ENCODE peak calls at places on chromosome 19, in six cellular contexts. E is IMR-90, H is neuronal stem cell, F is H1, N is trophoblast cell, J is mesenchymal stem cell. Y is an unnamed sample.

GRCh38 chr19:19131989-19132388 is 6.3 kb downstream of the TMEM161A start:
- DNase-seq in E (no peak), H (no peak), F (no peak), N (no peak), J (no peak), Y (no peak)

GRCh38 chr19:19623383-19623782 is 4.6 kb downstream of the LPAR2 start:
- DNase-seq in E (no peak), H (no peak), F (no peak), N (no peak), J (no peak), Y (no peak)

GRCh38 chr19:49799798-49800376 is 13.2 kb downstream of the FUZ start:
- DNase-seq in E (no peak), H (no peak), F (peak), N (no peak), J (no peak), Y (peak)

GRCh38 chr19:38831142-38831605 is 420 bp downstream of the ECH1 start:
- DNase-seq in E (peak), H (no peak), F (no peak), N (peak), J (peak), Y (peak)

GRCh38 chr19:18425515-18426415 is 6.6 kb downstream of the SSBP4 start:
- DNase-seq in E (peak), H (no peak), F (no peak), N (peak), J (peak), Y (no peak)

GRCh38 chr19:35717665-35718344 is at the start of gene KMT2B:
- DNase-seq in E (no peak), H (no peak), F (peak), N (no peak), J (no peak), Y (peak)

GRCh38 chr19:17202249-17202648 is 12.9 kb upstream of the USE1 start:
- DNase-seq in E (no peak), H (no peak), F (no peak), N (no peak), J (no peak), Y (no peak)

GRCh38 chr19:48636859-48637448 is at the start of gene DBP:
- DNase-seq in E (no peak), H (no peak), F (peak), N (no peak), J (no peak), Y (peak)

GRCh38 chr19:927044-927706 is 1.3 kb downstream of the ARID3A start:
- DNase-seq in E (no peak), H (no peak), F (no peak), N (peak), J (peak), Y (peak)

GRCh38 chr19:860481-861098 is 1.1 kb downstream of the CFD start:
- DNase-seq in E (peak), H (peak), F (no peak), N (no peak), J (peak), Y (no peak)

GRCh38 chr19:11356676-11357550 is 1.7 kb downstream of the PLPPR2 start:
- DNase-seq in E (no peak), H (no peak), F (no peak), N (no peak), J (no peak), Y (no peak)

GRCh38 chr19:42270346-42271044 is 1.4 kb downstream of the CIC start:
- DNase-seq in E (no peak), H (no peak), F (no peak), N (no peak), J (peak), Y (no peak)

GRCh38 chr19:2507109-2507508 is 31.2 kb downstream of the GADD45B start:
- DNase-seq in E (peak), H (no peak), F (no peak), N (no peak), J (peak), Y (no peak)

GRCh38 chr19:37334179-37335071 is 36.5 kb upstream of the ZNF527 start:
- DNase-seq in E (peak), H (peak), F (peak), N (peak), J (peak), Y (peak)

GRCh38 chr19:53467138-53467502 is 413 bp upstream of the ZNF813 start:
- DNase-seq in E (no peak), H (no peak), F (no peak), N (no peak), J (no peak), Y (no peak)

GRCh38 chr19:2317300-2317699 is 9.3 kb upstream of the LINGO3 start:
- DNase-seq in E (no peak), H (no peak), F (no peak), N (no peak), J (no peak), Y (no peak)

GRCh38 chr19:1651061-1651547 is 1.3 kb downstream of the TCF3 start:
- DNase-seq in E (peak), H (peak), F (peak), N (no peak), J (peak), Y (no peak)

GRCh38 chr19:35034588-35035382 is 4.5 kb downstream of the SCN1B start:
- DNase-seq in E (no peak), H (no peak), F (no peak), N (no peak), J (no peak), Y (no peak)

GRCh38 chr19:35509018-35509652 is 4.3 kb downstream of the DMKN start:
- DNase-seq in E (no peak), H (no peak), F (peak), N (peak), J (no peak), Y (peak)

GRCh38 chr19:33247441-33247819 is 21.8 kb upstream of the SLC7A10 start:
- DNase-seq in E (no peak), H (no peak), F (no peak), N (no peak), J (no peak), Y (no peak)
- H4K91ac ChIP-seq in E (no peak), H (no peak), F (no peak), N (no peak), J (no peak), Y (no peak)

DNA sequence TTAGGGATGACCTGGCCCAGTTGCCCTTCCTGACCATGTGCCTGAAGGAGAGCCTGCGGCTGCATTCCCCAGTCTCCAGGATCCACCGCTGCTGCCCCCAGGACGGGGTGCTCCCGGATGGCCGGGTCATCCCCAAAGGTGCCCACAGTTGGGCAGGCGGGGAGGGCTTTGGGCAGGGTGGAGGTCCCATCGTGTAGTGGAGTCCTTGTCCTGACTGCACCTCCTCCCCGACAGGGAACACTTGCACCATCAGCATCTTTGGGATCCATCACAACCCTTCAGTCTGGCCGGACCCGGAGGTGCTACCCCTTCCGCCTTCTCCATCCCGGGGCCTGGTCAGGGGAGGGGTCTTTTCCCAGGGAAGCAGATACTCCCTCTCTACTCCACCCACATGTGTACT is 31.7 kb upstream of the CYP4F8 start:
- DNase-seq in E (no peak), H (no peak), F (no peak), N (no peak), J (no peak), Y (no peak)
- H4K91ac ChIP-seq in E (no peak), H (no peak), F (no peak), N (no peak), J (no peak), Y (no peak)

DNA sequence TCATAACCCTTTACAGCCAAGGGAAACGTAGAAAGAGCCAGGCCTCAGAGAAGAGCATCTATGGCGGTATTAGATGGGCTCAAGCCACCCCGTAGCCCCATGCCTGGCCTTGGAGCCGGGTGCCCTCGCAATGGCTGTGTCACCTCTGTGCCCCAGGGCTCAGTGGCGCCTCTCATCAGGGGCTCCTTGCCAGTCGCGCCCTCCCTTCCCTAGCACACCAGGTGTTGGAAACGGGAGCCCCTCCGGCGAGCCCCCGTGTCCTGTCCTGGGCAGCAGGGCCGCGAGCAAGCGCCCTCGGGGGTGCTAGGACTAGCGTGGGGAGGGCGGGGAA is 453 bp downstream of the ZNF256 start:
- DNase-seq in E (no peak), H (no peak), F (no peak), N (no peak), J (peak), Y (no peak)
- H4K91ac ChIP-seq in E (no peak), H (no peak), F (peak), N (peak), J (peak), Y (no peak)

DNA sequence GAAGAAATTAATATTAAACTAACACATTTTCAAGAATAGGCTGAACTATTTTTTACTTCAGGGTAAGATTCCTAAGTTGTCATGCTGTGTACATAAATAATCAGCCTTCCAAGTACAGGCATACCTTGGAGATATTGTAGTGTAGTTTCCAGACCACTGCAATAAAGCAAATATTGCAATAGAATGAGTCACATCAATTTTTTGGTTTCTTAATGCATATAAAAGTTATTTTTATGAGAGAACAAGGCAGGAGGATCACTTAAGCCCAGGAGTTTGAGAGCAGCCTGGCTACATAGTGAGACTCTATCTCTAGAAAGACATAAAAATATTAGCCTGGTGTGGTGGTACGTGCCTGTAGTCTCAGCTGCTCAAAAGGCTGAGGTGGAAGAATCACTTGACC is 511.5 kb downstream of the UQCRFS1 start:
- DNase-seq in E (no peak), H (no peak), F (no peak), N (no peak), J (no peak), Y (no peak)
- H4K91ac ChIP-seq in E (no peak), H (no peak), F (no peak), N (no peak), J (no peak), Y (no peak)

GRCh38 chr19:29259867-29260281 is 46.9 kb upstream of the UQCRFS1 start:
- DNase-seq in E (no peak), H (no peak), F (no peak), N (no peak), J (no peak), Y (no peak)

GRCh38 chr19:29264897-29265296 is 51.9 kb upstream of the UQCRFS1 start:
- DNase-seq in E (no peak), H (no peak), F (no peak), N (no peak), J (no peak), Y (no peak)

GRCh38 chr19:29260477-29261317 is 47.7 kb upstream of the UQCRFS1 start:
- DNase-seq in E (peak), H (peak), F (peak), N (peak), J (no peak), Y (peak)

GRCh38 chr19:29263305-29264080 is 50.5 kb upstream of the UQCRFS1 start:
- DNase-seq in E (peak), H (peak), F (peak), N (peak), J (no peak), Y (peak)

DNA sequence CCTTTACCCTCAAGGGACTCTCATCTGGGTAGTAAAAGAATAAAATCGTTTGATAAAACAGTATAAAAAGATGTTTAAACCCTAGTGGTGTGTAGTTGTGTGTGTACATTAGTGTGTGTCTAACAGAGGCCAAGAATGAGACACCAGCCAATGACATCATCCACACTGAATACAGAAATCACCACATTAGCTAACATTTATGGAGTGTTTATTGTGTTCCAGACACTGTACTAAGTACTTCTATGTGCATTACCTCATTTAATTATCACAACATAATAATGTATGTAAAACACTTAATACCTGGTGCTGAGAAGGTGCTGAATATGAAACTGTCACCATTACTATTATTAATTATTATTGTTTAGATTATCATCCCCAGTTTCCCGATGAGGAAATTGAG is 49.1 kb upstream of the UQCRFS1 start:
- DNase-seq in E (no peak), H (no peak), F (no peak), N (no peak), J (no peak), Y (no peak)
- H4K91ac ChIP-seq in E (no peak), H (no peak), F (no peak), N (no peak), J (no peak), Y (no peak)

GRCh38 chr19:47435196-47435595 is 15.9 kb upstream of the MEIS3 start:
- DNase-seq in E (no peak), H (no peak), F (no peak), N (no peak), J (no peak), Y (no peak)

GRCh38 chr19:47438793-47439220 is 19.5 kb upstream of the MEIS3 start:
- DNase-seq in E (no peak), H (no peak), F (peak), N (peak), J (no peak), Y (peak)

GRCh38 chr19:47437500-47437899 is 18.2 kb upstream of the MEIS3 start:
- DNase-seq in E (no peak), H (no peak), F (no peak), N (no peak), J (no peak), Y (no peak)

GRCh38 chr19:47435883-47436417 is 16.6 kb upstream of the MEIS3 start:
- DNase-seq in E (no peak), H (no peak), F (no peak), N (no peak), J (no peak), Y (no peak)

GRCh38 chr19:47436712-47437401 is 17.5 kb upstream of the MEIS3 start:
- DNase-seq in E (peak), H (peak), F (peak), N (peak), J (peak), Y (peak)
- H4K91ac ChIP-seq in E (no peak), H (no peak), F (no peak), N (no peak), J (no peak), Y (no peak)

GRCh38 chr19:3683405-3683865 is 16.8 kb downstream of the PIP5K1C start:
- DNase-seq in E (no peak), H (no peak), F (no peak), N (peak), J (peak), Y (peak)
- H4K91ac ChIP-seq in E (no peak), H (no peak), F (peak), N (peak), J (peak), Y (no peak)

DNA sequence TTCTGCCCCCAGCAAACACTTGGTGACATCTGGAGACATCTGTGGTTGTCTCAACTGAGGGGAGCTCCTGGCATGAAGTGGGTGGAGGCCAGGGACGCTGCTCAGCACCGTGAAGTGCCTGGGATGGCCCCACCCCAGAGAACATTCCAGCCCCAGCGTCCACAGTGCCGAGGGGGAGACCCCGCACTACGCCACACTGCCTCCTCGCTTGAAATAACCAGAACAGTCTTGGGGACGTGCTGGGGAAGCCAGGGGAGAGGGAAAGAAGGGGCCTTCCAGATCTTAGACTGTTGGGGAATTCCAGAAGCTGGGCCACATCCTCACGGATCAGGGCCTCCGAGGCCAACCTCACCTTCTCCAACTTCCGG is 4.2 kb downstream of the DPP9 start:
- DNase-seq in E (no peak), H (no peak), F (no peak), N (no peak), J (no peak), Y (no peak)
- H4K91ac ChIP-seq in E (no peak), H (no peak), F (no peak), N (no peak), J (no peak), Y (no peak)

GRCh38 chr19:13884726-13885591 is 8.0 kb downstream of the NANOS3 start:
- DNase-seq in E (no peak), H (no peak), F (no peak), N (no peak), J (no peak), Y (no peak)
- H4K91ac ChIP-seq in E (no peak), H (no peak), F (peak), N (no peak), J (no peak), Y (no peak)

GRCh38 chr19:58262922-58263296 is 15.8 kb upstream of the ZNF8 start:
- DNase-seq in E (no peak), H (no peak), F (no peak), N (no peak), J (no peak), Y (no peak)
- H4K91ac ChIP-seq in E (no peak), H (no peak), F (no peak), N (no peak), J (no peak), Y (no peak)